ENCODE peak calls at places on chromosomes 16 and 17, in seven cellular contexts. U is skeletal muscle cell; I is GM20000; B is NCI-H1105 treated with DMSO at 0.1 percent for 48 hours; P is AG09309; N is stimulated activated CD8-positive, alpha-beta memory T cell treated with anti-CD3 and anti-CD28 coated beads, Interleukin-12 subunit alpha, Interleukin-12 subunit beta, amount 100 ng/mL, for 4 hours; D is ELR. R is an unnamed sample.

GRCh38 chr17:32497431-32498205 is 10.8 kb downstream of the CDK5R1 start:
- DNase-seq in U (no peak), I (no peak), B (no peak), P (no peak), N (no peak), D (peak), R (no peak)

GRCh38 chr16:54633943-54634362 is 296.7 kb upstream of the IRX5 start:
- DNase-seq in U (no peak), I (no peak), B (peak), P (no peak), N (no peak), D (peak), R (no peak)

GRCh38 chr16:53084736-53085538 is 30.1 kb downstream of the CHD9 start:
- DNase-seq in U (no peak), I (no peak), B (no peak), P (no peak), N (no peak), D (no peak), R (no peak)

GRCh38 chr16:19168173-19169080 is at the start of gene SYT17:
- DNase-seq in U (no peak), I (peak), B (peak), P (no peak), N (no peak), D (peak), R (no peak)

GRCh38 chr17:56918916-56919315 is 5.1 kb upstream of the TRIM25 start:
- DNase-seq in U (peak), I (no peak), B (no peak), P (peak), N (no peak), D (peak), R (no peak)

GRCh38 chr16:74730049-74730683 is 29.5 kb upstream of the MLKL start:
- DNase-seq in U (no peak), I (no peak), B (no peak), P (no peak), N (no peak), D (no peak), R (no peak)

GRCh38 chr16:9115277-9115676 is 23.8 kb downstream of the HAPSTR1 start:
- DNase-seq in U (no peak), I (no peak), B (no peak), P (no peak), N (no peak), D (peak), R (no peak)

GRCh38 chr16:759110-759910 is 1.2 kb upstream of the MSLN start:
- DNase-seq in U (no peak), I (no peak), B (no peak), P (no peak), N (no peak), D (no peak), R (no peak)

GRCh38 chr16:23858496-23859062 is 22.8 kb downstream of the PRKCB start:
- DNase-seq in U (no peak), I (no peak), B (no peak), P (no peak), N (no peak), D (no peak), R (no peak)

GRCh38 chr17:79627184-79627765 is 16.4 kb upstream of the RBFOX3 start:
- DNase-seq in U (no peak), I (no peak), B (no peak), P (no peak), N (no peak), D (no peak), R (no peak)

GRCh38 chr17:49549691-49550678 is 25.7 kb upstream of the NXPH3 start:
- DNase-seq in U (no peak), I (peak), B (no peak), P (no peak), N (no peak), D (no peak), R (no peak)

GRCh38 chr17:63191610-63192009 is 225.6 kb downstream of the TANC2 start:
- DNase-seq in U (no peak), I (no peak), B (no peak), P (no peak), N (no peak), D (no peak), R (no peak)

GRCh38 chr16:10558746-10559641 is 21.4 kb downstream of the EMP2 start:
- DNase-seq in U (no peak), I (no peak), B (no peak), P (no peak), N (no peak), D (peak), R (no peak)

GRCh38 chr17:40325156-40326013 is 16.4 kb downstream of the RARA start:
- DNase-seq in U (no peak), I (peak), B (no peak), P (no peak), N (no peak), D (no peak), R (peak)

GRCh38 chr16:13915033-13915635 is 4.8 kb upstream of the ERCC4 start:
- DNase-seq in U (no peak), I (no peak), B (no peak), P (no peak), N (no peak), D (no peak), R (no peak)

GRCh38 chr17:4433515-4434031 is at the start of gene SPNS3:
- DNase-seq in U (no peak), I (no peak), B (no peak), P (no peak), N (peak), D (peak), R (peak)

GRCh38 chr16:56547120-56547948 is 17.5 kb upstream of the MT4 start:
- DNase-seq in U (peak), I (no peak), B (peak), P (peak), N (no peak), D (peak), R (no peak)

GRCh38 chr17:44599298-44600175 is 42.3 kb downstream of the FZD2 start:
- DNase-seq in U (peak), I (no peak), B (no peak), P (peak), N (no peak), D (peak), R (no peak)

GRCh38 chr16:47660540-47660939 is 199.4 kb downstream of the PHKB start:
- DNase-seq in U (no peak), I (no peak), B (no peak), P (no peak), N (no peak), D (no peak), R (no peak)

GRCh38 chr16:30557397-30557949 is 701 bp downstream of the ZNF764 start:
- DNase-seq in U (no peak), I (peak), B (no peak), P (no peak), N (no peak), D (peak), R (peak)

GRCh38 chr16:85601730-85602401 is 11.3 kb upstream of the GSE1 start:
- DNase-seq in U (no peak), I (no peak), B (no peak), P (no peak), N (no peak), D (no peak), R (no peak)

GRCh38 chr17:56679148-56679766 is 85.8 kb downstream of the NOG start:
- DNase-seq in U (no peak), I (peak), B (peak), P (no peak), N (no peak), D (peak), R (no peak)

GRCh38 chr17:79945591-79946255 is 89.9 kb downstream of the TBC1D16 start:
- DNase-seq in U (no peak), I (no peak), B (no peak), P (no peak), N (no peak), D (no peak), R (no peak)

GRCh38 chr17:47225436-47225858 is 16.3 kb downstream of the MYL4 start:
- DNase-seq in U (peak), I (no peak), B (no peak), P (peak), N (no peak), D (peak), R (no peak)

GRCh38 chr17:9408381-9408780 is 167.2 kb downstream of the STX8 start:
- DNase-seq in U (peak), I (no peak), B (no peak), P (no peak), N (no peak), D (peak), R (no peak)

GRCh38 chr16:12646098-12646489 is 157.6 kb downstream of the CPPED1 start:
- DNase-seq in U (no peak), I (no peak), B (no peak), P (no peak), N (no peak), D (no peak), R (no peak)

GRCh38 chr16:22318690-22319358 is 21.6 kb downstream of the POLR3E start:
- DNase-seq in U (no peak), I (peak), B (no peak), P (no peak), N (no peak), D (peak), R (peak)

GRCh38 chr17:62793919-62794665 is 14.0 kb downstream of the MARCHF10 start:
- DNase-seq in U (no peak), I (no peak), B (no peak), P (no peak), N (no peak), D (no peak), R (no peak)

GRCh38 chr16:75310541-75310940 is 59.1 kb upstream of the BCAR1 start:
- DNase-seq in U (no peak), I (no peak), B (no peak), P (no peak), N (no peak), D (no peak), R (no peak)

GRCh38 chr17:57861000-57861736 is 11.3 kb upstream of the MRPS23 start:
- DNase-seq in U (no peak), I (no peak), B (peak), P (no peak), N (no peak), D (peak), R (peak)

R was measured in activated CD4-positive, alpha-beta memory T cell treated with anti-CD3 and anti-CD28 coated beads, Interleukin-2, amount 10 ng/mL, durations not matched to agents 7 days and 5 days.